ENCODE peak calls at places on chromosomes 11 and 22, in five cellular contexts. B, G, C, Q and A are unnamed samples.
A peak's percentile ranks its signal among the peaks of the same experiment; 100 is the strongest.

GRCh38 chr11:110514967-110515366 is 85.2 kb downstream of the FDX1 start:
- ATAC-seq in B (no peak), C (no peak), Q (no peak), G (no peak), A (no peak)

GRCh38 chr11:67649634-67650540 is 643 bp downstream of the ACY3 start:
- ATAC-seq in G (no peak), B (no peak), Q (no peak), C (peak; percentile 12), A (peak; percentile 33)

GRCh38 chr11:132620423-132620822 is 911.9 kb downstream of the OPCML start:
- ATAC-seq in C (no peak), B (no peak), Q (no peak), G (no peak), A (no peak)

GRCh38 chr11:47591764-47592163 is 2.4 kb downstream of the C1QTNF4 start:
- ATAC-seq in Q (no peak), G (no peak), C (peak; percentile 23), B (no peak), A (no peak)

GRCh38 chr11:76974179-76974891 is 59.9 kb upstream of the B3GNT6 start:
- ATAC-seq in G (no peak), C (no peak), Q (no peak), B (no peak), A (no peak)

GRCh38 chr22:28817919-28818859 is 17.8 kb upstream of the XBP1 start:
- ATAC-seq in C (peak; percentile 50), G (peak; percentile 55), B (peak; percentile 54), Q (no peak), A (no peak)

GRCh38 chr22:35533365-35534029 is 7.1 kb upstream of the RASD2 start:
- ATAC-seq in Q (no peak), G (no peak), B (no peak), C (no peak), A (no peak)

GRCh38 chr11:45527898-45528297 is 137.5 kb downstream of the CHST1 start:
- ATAC-seq in Q (no peak), C (no peak), G (no peak), B (no peak), A (no peak)

GRCh38 chr22:45971389-45972028 is 5.5 kb downstream of the WNT7B start:
- ATAC-seq in Q (no peak), G (no peak), C (no peak), B (no peak), A (no peak)

GRCh38 chr22:30457964-30458363 is 13.9 kb downstream of the SEC14L3 start:
- ATAC-seq in G (no peak), Q (peak; percentile 15), C (no peak), B (no peak), A (no peak)

GRCh38 chr11:76232026-76232665 is 25.8 kb upstream of the WNT11 start:
- ATAC-seq in B (no peak), G (no peak), Q (no peak), C (peak; percentile 37), A (no peak)

GRCh38 chr11:15016200-15016599 is 44.0 kb upstream of the CALCA start:
- ATAC-seq in G (no peak), Q (no peak), C (no peak), B (no peak), A (no peak)

GRCh38 chr22:22060200-22061084 is 77.9 kb upstream of the TOP3B start:
- ATAC-seq in Q (peak; percentile 76), B (no peak), C (peak; percentile 99), G (peak; percentile 76), A (no peak)

GRCh38 chr11:764322-765024 is 12.8 kb downstream of the GATD1 start:
- ATAC-seq in C (no peak), Q (no peak), G (peak; percentile 12), B (no peak), A (no peak)

GRCh38 chr22:44368611-44369010 is 55.9 kb upstream of the SHISAL1 start:
- ATAC-seq in Q (no peak), G (no peak), C (no peak), B (no peak), A (no peak)

GRCh38 chr11:134716582-134716981 is 304.5 kb upstream of the B3GAT1 start:
- ATAC-seq in B (no peak), Q (no peak), G (no peak), C (no peak), A (no peak)

GRCh38 chr11:134583397-134583990 is 171.5 kb upstream of the B3GAT1 start:
- ATAC-seq in Q (no peak), C (peak; percentile 50), G (peak; percentile 18), B (no peak), A (no peak)

GRCh38 chr11:15688351-15688792 is 573.6 kb downstream of the INSC start:
- ATAC-seq in B (no peak), C (no peak), Q (no peak), G (peak; percentile 94), A (no peak)

GRCh38 chr22:30600925-30601324 is 6.0 kb upstream of the TCN2 start:
- ATAC-seq in G (no peak), Q (no peak), C (peak; percentile 12), B (no peak), A (no peak)

GRCh38 chr11:122714484-122714883 is 59.0 kb downstream of the UBASH3B start:
- ATAC-seq in G (peak; percentile 48), B (no peak), Q (no peak), C (no peak), A (no peak)

GRCh38 chr11:8327761-8328192 is 64.1 kb upstream of the LMO1 start:
- ATAC-seq in B (no peak), G (no peak), C (peak; percentile 86), Q (no peak), A (no peak)

GRCh38 chr11:34408580-34409172 is 30.1 kb upstream of the CAT start:
- ATAC-seq in B (no peak), Q (no peak), C (no peak), G (no peak), A (no peak)

GRCh38 chr22:50300620-50301257 is 6.7 kb downstream of the PLXNB2 start:
- ATAC-seq in C (no peak), G (no peak), Q (no peak), B (no peak), A (no peak)

GRCh38 chr22:22952531-22953295 is 65.1 kb downstream of the IGLL5 start:
- ATAC-seq in B (no peak), Q (no peak), C (no peak), G (no peak), A (no peak)

GRCh38 chr11:9142732-9143131 is 51.3 kb upstream of the SCUBE2 start:
- ATAC-seq in B (no peak), C (no peak), G (no peak), Q (no peak), A (no peak)

GRCh38 chr11:70669871-70670683 is 271.7 kb downstream of the CTTN start:
- ATAC-seq in C (no peak), B (no peak), Q (no peak), G (no peak), A (no peak)

GRCh38 chr22:37500745-37501144 is 14.6 kb upstream of the MFNG start:
- ATAC-seq in B (no peak), C (no peak), G (no peak), Q (no peak), A (no peak)

GRCh38 chr11:6520265-6520664 is 23.2 kb downstream of the DNHD1 start:
- ATAC-seq in G (no peak), C (no peak), Q (peak; percentile 6), B (no peak), A (no peak)

GRCh38 chr22:41540006-41540315 is 4.3 kb downstream of the POLR3H start:
- ATAC-seq in G (no peak), B (no peak), C (no peak), Q (no peak), A (no peak)

GRCh38 chr11:60195923-60196368 is 13.1 kb upstream of the MS4A6A start:
- ATAC-seq in Q (no peak), B (no peak), C (peak; percentile 69), G (no peak), A (no peak)

GRCh38 chr11:60786811-60787567 is 1.9 kb downstream of the MS4A10 start:
- ATAC-seq in B (peak; percentile 19), Q (peak; percentile 28), C (no peak), G (peak; percentile 87), A (peak; percentile 73)

GRCh38 chr11:116707250-116707649 is 65.5 kb downstream of the BUD13 start:
- ATAC-seq in B (no peak), Q (peak; percentile 45), C (no peak), G (peak; percentile 31), A (no peak)

GRCh38 chr11:117825538-117826359 is 1.2 kb upstream of the FXYD2 start:
- ATAC-seq in G (no peak), B (no peak), C (no peak), Q (no peak), A (no peak)
- H3K4me1 ChIP-seq in G (peaks cover 8% of the 10 kb centered on the region), B (peaks cover 33% of the 10 kb centered on the region), C (peaks cover 17% of the 10 kb centered on the region), Q (peaks cover 8% of the 10 kb centered on the region), A (peaks cover 19% of the 10 kb centered on the region)

GRCh38 chr22:48097723-48098122 is 1335.3 kb downstream of the TBC1D22A start:
- ATAC-seq in Q (no peak), B (no peak), G (no peak), C (peak; percentile 57), A (no peak)
- H3K4me3 ChIP-seq in Q (no peak overlapping the region), B (no peak overlapping the region), G (no peak overlapping the region), C (peak overlapping the region; percentile 4), A (no peak overlapping the region)

GRCh38 chr11:128465531-128465930 is 121.8 kb downstream of the ETS1 start:
- ATAC-seq in G (no peak), C (no peak), B (no peak), Q (no peak), A (no peak)
- H3K4me1 ChIP-seq in G (peaks cover 32% of the 10 kb centered on the region), C (peaks cover 31% of the 10 kb centered on the region), B (peaks cover 20% of the 10 kb centered on the region), Q (peaks cover 21% of the 10 kb centered on the region), A (no peaks in the 10 kb centered on the region)

GRCh38 chr22:47155131-47155885 is 392.9 kb downstream of the TBC1D22A start:
- ATAC-seq in G (peak; percentile 34), B (no peak), Q (peak; percentile 39), C (no peak), A (no peak)
- H3K4me3 ChIP-seq in G (no peak overlapping the region), B (no peak overlapping the region), Q (peak overlapping the region; percentile 58), C (no peak overlapping the region), A (peak overlapping the region; percentile 45)